ENCODE peak calls at places on chromosome 3, in seven cellular contexts. One of them, this sample, is unnamed.
A peak's percentile ranks its signal among the peaks of the same experiment; 100 is the strongest.

GRCh38 chr3:111764645-111765091 is 94.4 kb upstream of the PHLDB2 start:
- DNase-seq in fibroblast of lung: peak; percentile 52
- DNase-seq in iris pigment epithelial cell: peak; percentile 69
- DNase-seq in naive B cell: no peak
- DNase-seq in 8988T: no peak
- DNase-seq in K562: no peak
- DNase-seq in anterior cingulate cortex: no peak
- DNase-seq in this sample: no peak

GRCh38 chr3:194446754-194447153 is 40.0 kb downstream of the ATP13A3 start:
- DNase-seq in fibroblast of lung: no peak
- DNase-seq in iris pigment epithelial cell: no peak
- DNase-seq in naive B cell: no peak
- DNase-seq in 8988T: no peak
- DNase-seq in K562: no peak
- DNase-seq in anterior cingulate cortex: no peak
- DNase-seq in this sample: no peak

GRCh38 chr3:186255703-186256331 is 106.2 kb downstream of the DGKG start:
- DNase-seq in fibroblast of lung: no peak
- DNase-seq in iris pigment epithelial cell: no peak
- DNase-seq in naive B cell: peak; percentile 88
- DNase-seq in 8988T: no peak
- DNase-seq in K562: peak; percentile 30
- DNase-seq in anterior cingulate cortex: no peak
- DNase-seq in this sample: peak; percentile 56

GRCh38 chr3:15769256-15769915 is 28.4 kb downstream of the ANKRD28 start:
- DNase-seq in fibroblast of lung: no peak
- DNase-seq in iris pigment epithelial cell: no peak
- DNase-seq in naive B cell: no peak
- DNase-seq in 8988T: no peak
- DNase-seq in K562: no peak
- DNase-seq in anterior cingulate cortex: no peak
- DNase-seq in this sample: peak; percentile 37

GRCh38 chr3:139676634-139677197 is 1.1 kb downstream of the NMNAT3 start:
- DNase-seq in fibroblast of lung: no peak
- DNase-seq in iris pigment epithelial cell: no peak
- DNase-seq in naive B cell: no peak
- DNase-seq in 8988T: no peak
- DNase-seq in K562: no peak
- DNase-seq in anterior cingulate cortex: no peak
- DNase-seq in this sample: peak; percentile 46

GRCh38 chr3:133611534-133611933 is 38.0 kb downstream of the CDV3 start:
- DNase-seq in fibroblast of lung: no peak
- DNase-seq in iris pigment epithelial cell: no peak
- DNase-seq in naive B cell: no peak
- DNase-seq in 8988T: no peak
- DNase-seq in K562: no peak
- DNase-seq in anterior cingulate cortex: no peak
- DNase-seq in this sample: no peak

GRCh38 chr3:63857311-63857710 is 6.3 kb downstream of the THOC7 start:
- DNase-seq in fibroblast of lung: no peak
- DNase-seq in iris pigment epithelial cell: peak; percentile 67
- DNase-seq in naive B cell: no peak
- DNase-seq in 8988T: no peak
- DNase-seq in K562: no peak
- DNase-seq in anterior cingulate cortex: no peak
- DNase-seq in this sample: no peak

GRCh38 chr3:186487819-186488218 is 56.4 kb downstream of the CRYGS start:
- DNase-seq in fibroblast of lung: peak; percentile 6
- DNase-seq in iris pigment epithelial cell: no peak
- DNase-seq in naive B cell: no peak
- DNase-seq in 8988T: no peak
- DNase-seq in K562: peak; percentile 9
- DNase-seq in anterior cingulate cortex: no peak
- DNase-seq in this sample: no peak

GRCh38 chr3:54962200-54962599 is 34.3 kb upstream of the LRTM1 start:
- DNase-seq in fibroblast of lung: no peak
- DNase-seq in iris pigment epithelial cell: no peak
- DNase-seq in naive B cell: no peak
- DNase-seq in 8988T: no peak
- DNase-seq in K562: no peak
- DNase-seq in anterior cingulate cortex: no peak
- DNase-seq in this sample: no peak

GRCh38 chr3:124032351-124032880 is 40.5 kb upstream of the ROPN1 start:
- DNase-seq in fibroblast of lung: peak; percentile 39
- DNase-seq in iris pigment epithelial cell: peak; percentile 19
- DNase-seq in naive B cell: no peak
- DNase-seq in 8988T: no peak
- DNase-seq in K562: peak; percentile 13
- DNase-seq in anterior cingulate cortex: peak; percentile 63
- DNase-seq in this sample: no peak

GRCh38 chr3:170307998-170308398 is 49.5 kb upstream of the SKIL start:
- DNase-seq in fibroblast of lung: peak; percentile 13
- DNase-seq in iris pigment epithelial cell: peak; percentile 85
- DNase-seq in naive B cell: no peak
- DNase-seq in 8988T: no peak
- DNase-seq in K562: peak; percentile 17
- DNase-seq in anterior cingulate cortex: no peak
- DNase-seq in this sample: no peak

GRCh38 chr3:62525276-62525675 is 151.9 kb upstream of the FEZF2 start:
- DNase-seq in fibroblast of lung: peak; percentile 27
- DNase-seq in iris pigment epithelial cell: peak; percentile 9
- DNase-seq in naive B cell: no peak
- DNase-seq in 8988T: no peak
- DNase-seq in K562: no peak
- DNase-seq in anterior cingulate cortex: no peak
- DNase-seq in this sample: no peak

This sample was measured in Kasumi-1.